ENCODE peak calls at places on chromosomes 5 and 9, in ten cellular contexts. G is tibial artery; L is CD8-positive, alpha-beta T cell; U is Panc1; A is heart right ventricle; J is pancreas; D is IMR-90; V is activated CD8-positive, alpha-beta T cell treated with anti-CD3 and anti-CD28 coated beads for 36 hours; C is fibroblast of pulmonary artery; B is endodermal cell. O is an unnamed sample.
A peak's percentile ranks its signal among the peaks of the same experiment; 100 is the strongest.

GRCh38 chr5:43001748-43002147 is 38.4 kb downstream of the ANXA2R start:
- DNase-seq in G (no peak), L (no peak), U (no peak), A (no peak), J (no peak), D (no peak), V (no peak), C (no peak), B (no peak), O (no peak)

GRCh38 chr5:142977363-142978051 is 207.3 kb downstream of the ARHGAP26 start:
- DNase-seq in G (no peak), L (peak; percentile 22), U (no peak), A (no peak), J (no peak), D (peak; percentile 94), V (peak; percentile 62), C (peak; percentile 94), B (peak; percentile 37), O (no peak)

GRCh38 chr9:14912849-14913248 is 2.6 kb upstream of the FREM1 start:
- DNase-seq in G (no peak), L (no peak), U (no peak), A (no peak), J (no peak), D (no peak), V (no peak), C (no peak), B (no peak), O (no peak)

GRCh38 chr9:89920901-89921300 is 316.1 kb downstream of the GADD45G start:
- DNase-seq in G (no peak), L (no peak), U (no peak), A (no peak), J (no peak), D (no peak), V (no peak), C (no peak), B (peak; percentile 33), O (no peak)

GRCh38 chr5:132370241-132370820 is 821 bp downstream of the SLC22A5 start:
- DNase-seq in G (peak; percentile 73), L (no peak), U (no peak), A (no peak), J (peak; percentile 35), D (no peak), V (no peak), C (no peak), B (no peak), O (no peak)

GRCh38 chr5:58037899-58038298 is 422.0 kb downstream of the PLK2 start:
- DNase-seq in G (no peak), L (no peak), U (no peak), A (no peak), J (no peak), D (no peak), V (no peak), C (no peak), B (no peak), O (no peak)

GRCh38 chr9:128068656-128069221 is 707 bp downstream of the SLC25A25 start:
- DNase-seq in G (no peak), L (no peak), U (no peak), A (no peak), J (no peak), D (no peak), V (no peak), C (no peak), B (no peak), O (no peak)

GRCh38 chr5:139148306-139148705 is 49.9 kb downstream of the SIL1 start:
- DNase-seq in G (no peak), L (no peak), U (no peak), A (no peak), J (peak; percentile 55), D (no peak), V (no peak), C (no peak), B (no peak), O (no peak)

GRCh38 chr5:74384851-74385250 is 255.7 kb downstream of the ENC1 start:
- DNase-seq in G (no peak), L (no peak), U (no peak), A (no peak), J (no peak), D (no peak), V (no peak), C (no peak), B (no peak), O (no peak)

GRCh38 chr9:8560560-8561525 is 761.3 kb upstream of the DMAC1 start:
- DNase-seq in G (no peak), L (no peak), U (no peak), A (no peak), J (no peak), D (peak; percentile 0), V (no peak), C (no peak), B (peak; percentile 53), O (no peak)

GRCh38 chr5:125002727-125003598 is 256.5 kb upstream of the ZNF608 start:
- DNase-seq in G (no peak), L (no peak), U (no peak), A (no peak), J (no peak), D (no peak), V (no peak), C (no peak), B (no peak), O (no peak)

GRCh38 chr5:96347502-96348292 is 85.4 kb downstream of the PCSK1 start:
- DNase-seq in G (no peak), L (no peak), U (no peak), A (no peak), J (no peak), D (peak; percentile 41), V (no peak), C (no peak), B (no peak), O (no peak)

GRCh38 chr5:96026334-96027065 is 64.8 kb upstream of the ELL2 start:
- DNase-seq in G (no peak), L (no peak), U (no peak), A (no peak), J (no peak), D (peak; percentile 78), V (no peak), C (peak; percentile 41), B (no peak), O (no peak)

GRCh38 chr9:132114102-132114707 is 34.5 kb upstream of the MED27 start:
- DNase-seq in G (peak; percentile 62), L (no peak), U (no peak), A (peak; percentile 60), J (peak; percentile 73), D (peak; percentile 60), V (peak; percentile 57), C (peak; percentile 69), B (peak; percentile 95), O (peak; percentile 44)

GRCh38 chr5:109645591-109646236 is 44.0 kb upstream of the MAN2A1 start:
- DNase-seq in G (no peak), L (no peak), U (no peak), A (no peak), J (no peak), D (no peak), V (no peak), C (no peak), B (peak; percentile 80), O (no peak)

GRCh38 chr9:126452036-126452595 is 125.5 kb downstream of the MVB12B start:
- DNase-seq in G (no peak), L (no peak), U (no peak), A (no peak), J (no peak), D (no peak), V (no peak), C (no peak), B (no peak), O (no peak)

GRCh38 chr5:40308867-40309266 is 370.8 kb upstream of the PTGER4 start:
- DNase-seq in G (no peak), L (no peak), U (no peak), A (no peak), J (no peak), D (no peak), V (no peak), C (no peak), B (no peak), O (no peak)

GRCh38 chr9:128393971-128394370 is 22.8 kb downstream of the URM1 start:
- DNase-seq in G (no peak), L (no peak), U (no peak), A (no peak), J (no peak), D (no peak), V (no peak), C (no peak), B (peak; percentile 52), O (no peak)

GRCh38 chr9:19122490-19123042 is 4.7 kb downstream of the PLIN2 start:
- DNase-seq in G (no peak), L (no peak), U (no peak), A (no peak), J (no peak), D (no peak), V (no peak), C (no peak), B (no peak), O (no peak)
- TF ChIP-seq CTCF in G (no peak), L (no peak), U (no peak), A (no peak), J (no peak), D (no peak), V (no peak), C (peak; percentile 28), B (peak; percentile 22), O (no peak)

DNA sequence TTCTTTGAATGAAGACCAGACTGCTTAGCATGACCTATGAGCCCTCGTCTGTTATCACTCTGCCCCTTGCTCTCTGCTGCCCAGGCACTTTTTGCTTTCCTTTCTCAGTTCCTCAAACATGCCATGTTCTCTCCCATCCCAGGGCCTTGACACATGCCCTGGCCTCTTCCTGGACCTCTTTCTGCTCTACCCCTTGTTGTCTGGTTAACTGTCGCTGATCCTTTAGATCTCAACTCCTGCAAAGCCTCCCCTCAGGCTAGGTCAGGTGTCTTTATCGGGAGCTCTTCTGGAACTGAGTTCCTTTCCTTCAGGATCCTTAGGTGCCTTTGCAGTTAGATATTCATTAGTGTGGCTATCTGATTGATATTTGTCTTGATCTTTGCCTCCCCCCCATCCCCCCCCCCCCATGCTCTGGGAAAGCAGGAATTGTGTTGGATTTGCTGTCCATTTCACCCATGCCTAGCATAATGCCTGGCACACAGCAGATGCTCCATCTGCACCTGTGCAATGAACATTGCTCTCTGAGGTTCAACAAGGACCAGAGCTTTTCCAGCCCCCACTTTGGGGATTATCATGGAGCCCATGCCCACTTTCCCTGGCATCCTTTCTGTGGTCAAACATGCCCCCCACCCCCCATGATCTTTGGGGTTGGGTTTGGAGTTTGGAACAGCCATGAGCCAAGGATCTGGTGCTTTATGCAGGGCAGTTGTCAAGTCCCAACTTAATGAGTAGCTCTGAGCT is 182.2 kb upstream of the PITX1 start:
- DNase-seq in G (peak; percentile 34), L (no peak), U (no peak), A (no peak), J (no peak), D (no peak), V (no peak), C (no peak), B (peak; percentile 24), O (no peak)
- TF ChIP-seq CTCF in G (no peak), L (no peak), U (no peak), A (no peak), J (no peak), D (no peak), V (no peak), C (no peak), B (no peak), O (no peak)

GRCh38 chr9:20028192-20028848 is 239.5 kb upstream of the SLC24A2 start:
- DNase-seq in G (no peak), L (no peak), U (no peak), A (no peak), J (no peak), D (no peak), V (no peak), C (no peak), B (no peak), O (no peak)
- TF ChIP-seq CTCF in G (no peak), L (no peak), U (no peak), A (no peak), J (no peak), D (no peak), V (no peak), C (no peak), B (no peak), O (no peak)

GRCh38 chr5:171405615-171406014 is 13.8 kb upstream of the FGF18 start:
- DNase-seq in G (no peak), L (no peak), U (no peak), A (no peak), J (no peak), D (peak; percentile 29), V (no peak), C (peak; percentile 40), B (no peak), O (no peak)
- TF ChIP-seq CTCF in G (peak; percentile 32), L (peak; percentile 29), U (peak; percentile 61), A (peak; percentile 45), J (no peak), D (peak; percentile 37), V (no peak), C (peak; percentile 52), B (peak; percentile 68), O (no peak)